ENCODE peak calls at places on chromosomes 5 and 9, in nine cellular contexts. O, E, Z, F, L, S, V, T and J are unnamed samples.
A peak's percentile ranks its signal among the peaks of the same experiment; 100 is the strongest.

GRCh38 chr5:171128136-171128535 is 180.9 kb upstream of the TLX3 start:
- DNase-seq in O (no peak), E (no peak), Z (no peak), F (no peak), L (no peak), S (no peak), V (no peak), T (no peak), J (no peak)

GRCh38 chr5:140075371-140075770 is 32.3 kb upstream of the NRG2 start:
- DNase-seq in O (no peak), E (peak; percentile 44), Z (peak; percentile 49), F (no peak), L (no peak), S (peak; percentile 52), V (no peak), T (no peak), J (peak; percentile 69)

GRCh38 chr5:159913481-159913880 is 2.8 kb upstream of the ADRA1B start:
- DNase-seq in O (no peak), E (no peak), Z (no peak), F (no peak), L (no peak), S (no peak), V (no peak), T (no peak), J (no peak)

GRCh38 chr9:17116400-17116837 is 18.4 kb upstream of the CNTLN start:
- DNase-seq in O (no peak), E (peak; percentile 52), Z (peak; percentile 72), F (no peak), L (peak; percentile 58), S (peak; percentile 80), V (no peak), T (no peak), J (peak; percentile 83)

GRCh38 chr9:7185612-7186011 is 427.8 kb downstream of the KDM4C start:
- DNase-seq in O (no peak), E (peak; percentile 41), Z (peak; percentile 84), F (no peak), L (no peak), S (peak; percentile 87), V (no peak), T (no peak), J (peak; percentile 76)

GRCh38 chr5:179825655-179826182 is 5.0 kb downstream of the SQSTM1 start:
- DNase-seq in O (no peak), E (no peak), Z (peak; percentile 41), F (no peak), L (no peak), S (no peak), V (peak; percentile 39), T (peak; percentile 79), J (no peak)

GRCh38 chr5:158948376-158948775 is 151.3 kb downstream of the EBF1 start:
- DNase-seq in O (no peak), E (no peak), Z (no peak), F (no peak), L (no peak), S (no peak), V (no peak), T (no peak), J (no peak)

GRCh38 chr5:150636391-150637244 is 3.8 kb upstream of the SYNPO start:
- DNase-seq in O (no peak), E (peak; percentile 90), Z (peak; percentile 89), F (peak; percentile 80), L (peak; percentile 22), S (peak; percentile 84), V (peak; percentile 76), T (no peak), J (peak; percentile 35)

GRCh38 chr5:69416180-69416579 is 1.3 kb downstream of the MARVELD2 start:
- DNase-seq in O (no peak), E (no peak), Z (no peak), F (no peak), L (peak; percentile 0), S (no peak), V (no peak), T (no peak), J (no peak)

GRCh38 chr9:113653746-113654604 is 190.4 kb downstream of the RGS3 start:
- DNase-seq in O (no peak), E (no peak), Z (no peak), F (no peak), L (no peak), S (no peak), V (no peak), T (peak; percentile 39), J (no peak)

GRCh38 chr9:133579601-133580415 is 29.4 kb downstream of the FAM163B start:
- DNase-seq in O (no peak), E (no peak), Z (no peak), F (peak; percentile 51), L (no peak), S (no peak), V (no peak), T (no peak), J (no peak)

GRCh38 chr5:75614165-75614564 is 2.9 kb downstream of the ANKDD1B start:
- DNase-seq in O (no peak), E (no peak), Z (no peak), F (no peak), L (no peak), S (no peak), V (no peak), T (no peak), J (no peak)

GRCh38 chr5:159128070-159128507 is 28.4 kb upstream of the EBF1 start:
- DNase-seq in O (no peak), E (no peak), Z (no peak), F (no peak), L (no peak), S (no peak), V (no peak), T (no peak), J (no peak)

GRCh38 chr5:19928556-19929421 is 59.2 kb downstream of the CDH18 start:
- DNase-seq in O (no peak), E (peak; percentile 86), Z (peak; percentile 90), F (no peak), L (peak; percentile 9), S (peak; percentile 94), V (no peak), T (no peak), J (peak; percentile 91)

GRCh38 chr5:116881921-116882531 is 307.4 kb upstream of the SEMA6A start:
- DNase-seq in O (no peak), E (no peak), Z (no peak), F (no peak), L (peak; percentile 69), S (no peak), V (no peak), T (no peak), J (no peak)

GRCh38 chr5:171755354-171755821 is 30.2 kb upstream of the SMIM23 start:
- DNase-seq in O (no peak), E (no peak), Z (peak; percentile 48), F (no peak), L (no peak), S (peak; percentile 8), V (no peak), T (no peak), J (no peak)

GRCh38 chr5:1026700-1027621 is 18.4 kb downstream of the NKD2 start:
- DNase-seq in O (no peak), E (no peak), Z (no peak), F (peak; percentile 10), L (no peak), S (no peak), V (peak; percentile 48), T (no peak), J (no peak)

GRCh38 chr5:124206540-124206939 is 539.9 kb downstream of the ZNF608 start:
- DNase-seq in O (no peak), E (no peak), Z (peak; percentile 2), F (no peak), L (no peak), S (no peak), V (no peak), T (no peak), J (no peak)

GRCh38 chr5:103480246-103480645 is 82.3 kb downstream of the NUDT12 start:
- DNase-seq in O (no peak), E (no peak), Z (no peak), F (no peak), L (no peak), S (no peak), V (no peak), T (peak; percentile 66), J (no peak)

GRCh38 chr5:130471-131175 is 38.7 kb downstream of the PLEKHG4B start:
- DNase-seq in O (no peak), E (no peak), Z (peak; percentile 63), F (no peak), L (no peak), S (peak; percentile 59), V (no peak), T (no peak), J (no peak)

GRCh38 chr5:158464383-158464782 is 605.4 kb upstream of the CLINT1 start:
- DNase-seq in O (no peak), E (no peak), Z (peak; percentile 31), F (no peak), L (no peak), S (no peak), V (no peak), T (no peak), J (no peak)

GRCh38 chr5:33981408-33982171 is 2.9 kb downstream of the SLC45A2 start:
- DNase-seq in O (no peak), E (no peak), Z (peak; percentile 53), F (no peak), L (no peak), S (no peak), V (no peak), T (no peak), J (no peak)

GRCh38 chr5:169610606-169611005 is 26.5 kb upstream of the DOCK2 start:
- DNase-seq in O (no peak), E (no peak), Z (no peak), F (no peak), L (no peak), S (peak; percentile 65), V (no peak), T (no peak), J (no peak)

GRCh38 chr9:121144482-121144881 is 57.2 kb downstream of the RAB14 start:
- DNase-seq in O (no peak), E (no peak), Z (no peak), F (no peak), L (no peak), S (no peak), V (no peak), T (no peak), J (no peak)

GRCh38 chr5:43038523-43038989 is 1.6 kb downstream of the ANXA2R start:
- DNase-seq in O (peak; percentile 51), E (no peak), Z (no peak), F (no peak), L (no peak), S (no peak), V (no peak), T (peak; percentile 67), J (peak; percentile 40)

GRCh38 chr9:133372144-133372543 is 3.7 kb downstream of the SURF4 start:
- DNase-seq in O (no peak), E (no peak), Z (no peak), F (no peak), L (no peak), S (no peak), V (peak; percentile 64), T (no peak), J (no peak)

GRCh38 chr5:179296150-179296821 is 49.0 kb downstream of the ADAMTS2 start:
- DNase-seq in O (no peak), E (no peak), Z (no peak), F (peak; percentile 9), L (no peak), S (no peak), V (peak; percentile 30), T (no peak), J (no peak)

GRCh38 chr9:97803167-97804058 is 49.6 kb upstream of the FOXE1 start:
- DNase-seq in O (peak; percentile 71), E (peak; percentile 96), Z (peak; percentile 82), F (peak; percentile 29), L (peak; percentile 79), S (peak; percentile 79), V (peak; percentile 86), T (peak; percentile 87), J (peak; percentile 79)

GRCh38 chr5:171966270-171966669 is 40.2 kb downstream of the FBXW11 start:
- DNase-seq in O (no peak), E (no peak), Z (no peak), F (no peak), L (no peak), S (no peak), V (no peak), T (no peak), J (no peak)

GRCh38 chr5:115986358-115986757 is 24.1 kb downstream of the LVRN start:
- DNase-seq in O (no peak), E (no peak), Z (peak; percentile 49), F (no peak), L (no peak), S (no peak), V (no peak), T (no peak), J (no peak)